ENCODE peak calls at places on chromosome 12, in four cellular contexts. One of them, this sample, is unnamed.

GRCh38 chr12:116708826-116709756 is 28.8 kb downstream of the SPRING1 start:
- DNase-seq in NCI-H748 treated with DMSO at 0.1 percent for 48 hours: peak; percentile 73
- DNase-seq in GM23248: peak; percentile 82
- DNase-seq in GM12891: no peak
- DNase-seq in this sample: peak; percentile 60

GRCh38 chr12:68374315-68374982 is 42.3 kb upstream of the MDM1 start:
- DNase-seq in GM12891: peak; percentile 32
- DNase-seq in GM23248: no peak
- DNase-seq in NCI-H748 treated with DMSO at 0.1 percent for 48 hours: no peak
- DNase-seq in this sample: no peak

GRCh38 chr12:81079280-81080076 is 1.6 kb downstream of the ACSS3 start:
- DNase-seq in NCI-H748 treated with DMSO at 0.1 percent for 48 hours: no peak
- DNase-seq in GM23248: peak; percentile 8
- DNase-seq in GM12891: no peak
- DNase-seq in this sample: no peak

GRCh38 chr12:116675339-116676107 is 62.3 kb downstream of the SPRING1 start:
- DNase-seq in GM23248: no peak
- DNase-seq in NCI-H748 treated with DMSO at 0.1 percent for 48 hours: peak; percentile 22
- DNase-seq in GM12891: no peak
- DNase-seq in this sample: peak; percentile 34

GRCh38 chr12:67237231-67237630 is 31.9 kb upstream of the CAND1 start:
- DNase-seq in GM12891: no peak
- DNase-seq in NCI-H748 treated with DMSO at 0.1 percent for 48 hours: no peak
- DNase-seq in GM23248: no peak
- DNase-seq in this sample: no peak

GRCh38 chr12:85155791-85156190 is 119.6 kb downstream of the LRRIQ1 start:
- DNase-seq in GM12891: no peak
- DNase-seq in GM23248: peak; percentile 31
- DNase-seq in NCI-H748 treated with DMSO at 0.1 percent for 48 hours: peak; percentile 32
- DNase-seq in this sample: no peak

GRCh38 chr12:64083285-64084210 is 138.5 kb downstream of the KICS2 start:
- DNase-seq in GM23248: peak; percentile 94
- DNase-seq in GM12891: no peak
- DNase-seq in NCI-H748 treated with DMSO at 0.1 percent for 48 hours: no peak
- DNase-seq in this sample: peak; percentile 67

GRCh38 chr12:62297321-62297720 is 37.1 kb downstream of the USP15 start:
- DNase-seq in GM12891: no peak
- DNase-seq in NCI-H748 treated with DMSO at 0.1 percent for 48 hours: no peak
- DNase-seq in GM23248: no peak
- DNase-seq in this sample: no peak

GRCh38 chr12:6200266-6201198 is at the start of gene CD9:
- DNase-seq in NCI-H748 treated with DMSO at 0.1 percent for 48 hours: peak; percentile 12
- DNase-seq in GM23248: peak; percentile 58
- DNase-seq in GM12891: no peak
- DNase-seq in this sample: peak; percentile 82

GRCh38 chr12:77742631-77743030 is 88.1 kb upstream of the NAV3 start:
- DNase-seq in NCI-H748 treated with DMSO at 0.1 percent for 48 hours: peak; percentile 41
- DNase-seq in GM23248: no peak
- DNase-seq in GM12891: no peak
- DNase-seq in this sample: no peak

GRCh38 chr12:115922952-115923564 is 354.4 kb downstream of the MED13L start:
- DNase-seq in GM23248: peak; percentile 16
- DNase-seq in GM12891: no peak
- DNase-seq in NCI-H748 treated with DMSO at 0.1 percent for 48 hours: no peak
- DNase-seq in this sample: no peak

This sample was measured in left ventricle myocardium superior.